ENCODE peak calls at places on chromosomes 11 and 22, in seven cellular contexts. B is tibial nerve, F is tibial artery, M is adrenal gland, C is fibroblast of lung, T is cardiac muscle cell, A is SJCRH30. Z is an unnamed sample. For H3K4me1, the result is how much of the 10 kb centered on the place peaks cover.

GRCh38 chr11:124113890-124114289 is 1.4 kb upstream of the VWA5A start:
- DNase-seq in B (no peak), F (no peak), M (peak), C (peak), T (peak), A (peak), Z (no peak)

GRCh38 chr11:88779551-88779950 is 286.2 kb downstream of the GRM5 start:
- DNase-seq in B (no peak), F (no peak), M (no peak), C (peak), T (peak), A (no peak), Z (no peak)

GRCh38 chr11:106990322-106990721 is 28.0 kb downstream of the GUCY1A2 start:
- DNase-seq in B (no peak), F (no peak), M (peak), C (no peak), T (no peak), A (peak), Z (no peak)

GRCh38 chr11:6229911-6230310 is 4.5 kb downstream of the FHIP1B start:
- DNase-seq in B (no peak), F (no peak), M (no peak), C (no peak), T (no peak), A (no peak), Z (no peak)

GRCh38 chr11:63763506-63764200 is 4.9 kb downstream of the ZFTA start:
- DNase-seq in B (no peak), F (peak), M (peak), C (peak), T (peak), A (no peak), Z (no peak)

GRCh38 chr22:28976588-28976987 is 85.0 kb downstream of the C22orf31 start:
- DNase-seq in B (no peak), F (no peak), M (no peak), C (peak), T (peak), A (no peak), Z (no peak)

GRCh38 chr11:131356201-131356600 is 14.2 kb upstream of the NTM start:
- DNase-seq in B (no peak), F (no peak), M (no peak), C (peak), T (peak), A (peak), Z (no peak)

GRCh38 chr22:37193629-37194191 is 5.7 kb upstream of the C1QTNF6 start:
- DNase-seq in B (no peak), F (no peak), M (peak), C (no peak), T (peak), A (no peak), Z (no peak)

GRCh38 chr22:37546436-37547248 is 13.6 kb upstream of the CDC42EP1 start:
- DNase-seq in B (no peak), F (peak), M (peak), C (peak), T (peak), A (peak), Z (peak)

GRCh38 chr11:42243370-42243769 is 783.9 kb upstream of the LRRC4C start:
- DNase-seq in B (no peak), F (no peak), M (no peak), C (no peak), T (no peak), A (no peak), Z (no peak)

GRCh38 chr11:70067591-70068341 is 10.4 kb upstream of the ANO1 start:
- DNase-seq in B (no peak), F (no peak), M (peak), C (no peak), T (no peak), A (no peak), Z (no peak)

GRCh38 chr11:120233207-120233803 is 6.6 kb upstream of the POU2F3 start:
- DNase-seq in B (no peak), F (no peak), M (no peak), C (no peak), T (no peak), A (no peak), Z (no peak)

GRCh38 chr11:19093976-19094375 is 23.0 kb upstream of the ZDHHC13 start:
- DNase-seq in B (no peak), F (no peak), M (no peak), C (no peak), T (no peak), A (no peak), Z (no peak)

GRCh38 chr11:5923427-5923776 is 18.6 kb upstream of the OR56A3 start:
- DNase-seq in B (no peak), F (no peak), M (no peak), C (no peak), T (no peak), A (no peak), Z (no peak)

GRCh38 chr11:88420165-88420781 is 82.7 kb upstream of the CTSC start:
- DNase-seq in B (peak), F (no peak), M (peak), C (peak), T (peak), A (no peak), Z (no peak)

GRCh38 chr11:70951139-70951804 is 301.1 kb downstream of the SHANK2 start:
- DNase-seq in B (no peak), F (no peak), M (no peak), C (no peak), T (no peak), A (no peak), Z (no peak)

GRCh38 chr11:65189191-65189590 is 7.5 kb downstream of the CAPN1 start:
- DNase-seq in B (no peak), F (no peak), M (peak), C (no peak), T (no peak), A (no peak), Z (no peak)

GRCh38 chr11:29373725-29374124 is 643.1 kb downstream of the KCNA4 start:
- DNase-seq in B (no peak), F (no peak), M (no peak), C (no peak), T (no peak), A (no peak), Z (no peak)

GRCh38 chr11:14183973-14184372 is 175.0 kb downstream of the RRAS2 start:
- DNase-seq in B (no peak), F (no peak), M (no peak), C (peak), T (no peak), A (no peak), Z (no peak)

GRCh38 chr11:75403983-75404658 is 4.8 kb downstream of the RPS3 start:
- DNase-seq in B (no peak), F (no peak), M (no peak), C (no peak), T (no peak), A (no peak), Z (no peak)

GRCh38 chr22:45866398-45867117 is 110.4 kb downstream of the WNT7B start:
- DNase-seq in B (no peak), F (no peak), M (no peak), C (no peak), T (no peak), A (no peak), Z (no peak)

GRCh38 chr22:46501701-46502100 is 35.7 kb downstream of the CELSR1 start:
- DNase-seq in B (no peak), F (no peak), M (no peak), C (peak), T (peak), A (no peak), Z (no peak)

GRCh38 chr11:95153857-95154246 is 64.2 kb downstream of the ENDOD1 start:
- DNase-seq in B (no peak), F (no peak), M (no peak), C (no peak), T (no peak), A (no peak), Z (no peak)

GRCh38 chr11:61780581-61781162 is 11.7 kb downstream of the TMEM258 start:
- DNase-seq in B (no peak), F (no peak), M (no peak), C (no peak), T (no peak), A (no peak), Z (no peak)

GRCh38 chr11:3123761-3124733 is 41.1 kb downstream of the OSBPL5 start:
- DNase-seq in B (peak), F (peak), M (peak), C (peak), T (peak), A (no peak), Z (no peak)

GRCh38 chr11:63805844-63806415 is 7.3 kb upstream of the SPINDOC start:
- DNase-seq in B (no peak), F (peak), M (peak), C (no peak), T (peak), A (no peak), Z (no peak)

GRCh38 chr11:109858152-109858551 is 235.0 kb upstream of the ZC3H12C start:
- DNase-seq in B (no peak), F (no peak), M (no peak), C (no peak), T (no peak), A (no peak), Z (no peak)

GRCh38 chr11:1779034-1779805 is 15.5 kb upstream of the CTSD start:
- DNase-seq in B (no peak), F (peak), M (no peak), C (no peak), T (no peak), A (no peak), Z (no peak)

GRCh38 chr11:19258651-19259230 is 18.0 kb upstream of the E2F8 start:
- DNase-seq in B (no peak), F (no peak), M (no peak), C (no peak), T (no peak), A (no peak), Z (no peak)

GRCh38 chr11:134202661-134203060 is 21.1 kb downstream of the NCAPD3 start:
- DNase-seq in B (no peak), F (no peak), M (no peak), C (no peak), T (no peak), A (peak), Z (no peak)

GRCh38 chr11:6855971-6856542 is 6.8 kb upstream of the OR10A2 start:
- DNase-seq in B (no peak), F (no peak), M (peak), C (no peak), T (peak), A (no peak), Z (no peak)

GRCh38 chr11:6312106-6312505 is 8.2 kb downstream of the CAVIN3 start:
- DNase-seq in B (no peak), F (no peak), M (no peak), C (no peak), T (no peak), A (no peak), Z (no peak)

GRCh38 chr22:35915477-35916013 is 113.1 kb downstream of the RBFOX2 start:
- DNase-seq in B (no peak), F (no peak), M (no peak), C (peak), T (no peak), A (peak), Z (no peak)

GRCh38 chr11:125082611-125083311 is 19.7 kb downstream of the SLC37A2 start:
- DNase-seq in B (no peak), F (no peak), M (peak), C (peak), T (peak), A (peak), Z (no peak)

GRCh38 chr11:26749927-26750326 is 28.1 kb upstream of the SLC5A12 start:
- DNase-seq in B (no peak), F (no peak), M (no peak), C (no peak), T (no peak), A (no peak), Z (no peak)
- H3K4me1 ChIP-seq in B (under half), F (under half), M (under half), C (under half), T (under half), A (under half), Z (under half)

DNA sequence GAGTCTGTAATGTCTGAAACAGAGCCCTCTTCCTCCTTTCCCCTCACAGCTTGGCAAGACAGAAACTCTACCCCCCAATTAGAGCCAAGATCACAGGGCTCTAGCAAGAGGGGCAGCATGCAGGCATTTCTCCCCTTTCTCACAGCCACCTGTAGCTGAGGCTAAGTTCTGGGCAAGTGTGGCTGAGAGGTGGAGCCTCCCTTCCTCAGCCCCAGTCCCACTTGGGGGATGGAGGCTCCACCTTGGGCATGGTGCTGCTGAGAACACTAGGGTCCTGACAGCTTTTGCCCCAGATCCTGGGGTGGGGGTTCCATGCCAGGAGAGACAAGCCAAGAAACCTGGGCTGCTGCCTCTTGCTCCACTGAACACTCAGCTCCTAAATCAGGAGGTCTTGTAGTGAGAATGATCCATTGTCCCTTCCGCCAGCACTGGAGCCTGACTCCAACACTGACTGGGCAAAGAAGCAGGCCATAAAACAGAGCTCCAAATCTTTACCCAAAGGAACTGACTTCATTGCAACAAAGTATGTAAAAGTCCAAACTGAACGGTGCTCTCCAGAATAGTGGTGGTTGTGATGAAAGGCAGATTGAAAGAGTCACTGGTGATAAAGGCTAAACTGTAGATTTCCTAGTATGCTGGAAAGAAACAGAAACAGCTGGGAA is 25.6 kb downstream of the NARS2 start:
- DNase-seq in B (no peak), F (no peak), M (no peak), C (no peak), T (peak), A (no peak), Z (no peak)
- H3K4me3 ChIP-seq in B (no peak), F (no peak), M (no peak), C (no peak), T (no peak), A (no peak), Z (no peak)

GRCh38 chr22:22816766-22817410 is 70.7 kb upstream of the IGLL5 start:
- DNase-seq in B (no peak), F (no peak), M (no peak), C (no peak), T (no peak), A (no peak), Z (no peak)
- H3K4me1 ChIP-seq in B (under half), F (under half), M (under half), C (under half), T (under half), A (under half), Z (under half)

GRCh38 chr11:118621071-118621815 is 13.8 kb downstream of the PHLDB1 start:
- DNase-seq in B (peak), F (peak), M (peak), C (peak), T (peak), A (peak), Z (peak)
- H3K4me3 ChIP-seq in B (peak), F (peak), M (no peak), C (peak), T (peak), A (peak), Z (peak)

DNA sequence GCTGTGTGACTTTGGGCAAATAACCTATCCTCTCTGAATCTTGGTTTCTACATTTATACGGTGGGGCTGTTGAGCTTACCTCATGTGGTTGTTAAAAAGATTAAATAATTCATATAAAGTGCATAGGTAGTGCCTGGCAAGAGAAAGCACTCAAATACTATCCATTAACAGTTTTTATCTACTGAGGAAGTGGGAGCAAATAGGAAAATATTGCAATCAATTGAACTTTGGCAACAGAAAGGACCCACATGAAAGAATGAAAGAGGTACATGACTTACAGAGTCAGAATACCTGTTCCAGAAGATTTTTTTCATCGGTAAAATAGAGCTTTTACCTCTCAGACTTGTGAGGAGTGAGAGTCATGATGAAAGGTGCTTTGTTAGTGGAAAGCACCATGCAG is 6.3 kb upstream of the PPP2R1B start:
- DNase-seq in B (no peak), F (no peak), M (no peak), C (no peak), T (no peak), A (no peak), Z (no peak)
- H3K4me1 ChIP-seq in B (under half), F (under half), M (under half), C (under half), T (under half), A (under half), Z (under half)

GRCh38 chr22:18970948-18971315 is 34.8 kb upstream of the PRODH start:
- DNase-seq in B (no peak), F (no peak), M (no peak), C (no peak), T (no peak), A (no peak), Z (no peak)
- H3K4me3 ChIP-seq in B (peak), F (peak), M (no peak), C (no peak), T (peak), A (no peak), Z (peak)

GRCh38 chr11:122743093-122743741 is 87.7 kb downstream of the UBASH3B start:
- DNase-seq in B (no peak), F (no peak), M (no peak), C (no peak), T (no peak), A (no peak), Z (no peak)
- H3K4me1 ChIP-seq in B (under half), F (under half), M (under half), C (under half), T (under half), A (under half), Z (under half)

GRCh38 chr11:83681045-83681781 is 395.0 kb upstream of the CCDC90B start:
- DNase-seq in B (no peak), F (no peak), M (no peak), C (no peak), T (no peak), A (no peak), Z (no peak)
- H3K4me3 ChIP-seq in B (no peak), F (peak), M (no peak), C (peak), T (no peak), A (no peak), Z (no peak)

GRCh38 chr11:78228467-78228866 is 39.7 kb downstream of the USP35 start:
- DNase-seq in B (peak), F (no peak), M (peak), C (peak), T (peak), A (peak), Z (peak)
- H3K4me1 ChIP-seq in B (under half), F (under half), M (under half), C (under half), T (under half), A (under half), Z (under half)

Z was measured in NT2/D1.